ENCODE peak calls at places on chromosome 10, in eight cellular contexts. W is tibial artery; I is fibroblast of villous mesenchyme; X is cardiac muscle cell; C is breast epithelium; J is Panc1; V is hepatocyte; D is CD8-positive, alpha-beta T cell. F is an unnamed sample.

GRCh38 chr10:51079331-51079730 is 5.0 kb downstream of the PRKG1 start:
- DNase-seq in W (no peak), I (no peak), X (no peak), C (no peak), J (no peak), V (no peak), D (no peak), F (no peak)

GRCh38 chr10:85151506-85151905 is 823.1 kb downstream of the CCSER2 start:
- DNase-seq in W (no peak), I (no peak), X (no peak), C (no peak), J (no peak), V (no peak), D (no peak), F (no peak)

GRCh38 chr10:114379631-114380041 is 24.7 kb downstream of the AFAP1L2 start:
- DNase-seq in W (no peak), I (peak), X (peak), C (no peak), J (no peak), V (no peak), D (no peak), F (no peak)

GRCh38 chr10:72637398-72637857 is 11.5 kb upstream of the MICU1 start:
- DNase-seq in W (peak), I (peak), X (peak), C (no peak), J (no peak), V (no peak), D (no peak), F (no peak)

GRCh38 chr10:10798543-10799192 is 219.0 kb upstream of the CELF2 start:
- DNase-seq in W (no peak), I (no peak), X (no peak), C (no peak), J (no peak), V (no peak), D (no peak), F (no peak)

GRCh38 chr10:128373071-128373749 is 247.0 kb upstream of the MKI67 start:
- DNase-seq in W (no peak), I (no peak), X (no peak), C (no peak), J (no peak), V (no peak), D (no peak), F (no peak)

GRCh38 chr10:62386401-62387320 is 12.5 kb downstream of the ZNF365 start:
- DNase-seq in W (no peak), I (no peak), X (no peak), C (no peak), J (no peak), V (no peak), D (no peak), F (no peak)

GRCh38 chr10:32239770-32240169 is 107.2 kb downstream of the EPC1 start:
- DNase-seq in W (no peak), I (peak), X (peak), C (no peak), J (no peak), V (no peak), D (no peak), F (no peak)

GRCh38 chr10:117477961-117478670 is 64.4 kb upstream of the EMX2 start:
- DNase-seq in W (no peak), I (peak), X (peak), C (no peak), J (peak), V (peak), D (no peak), F (peak)

GRCh38 chr10:4195214-4195613 is 410.2 kb upstream of the KLF6 start:
- DNase-seq in W (no peak), I (no peak), X (no peak), C (no peak), J (no peak), V (no peak), D (no peak), F (no peak)

GRCh38 chr10:34655286-34656170 is 159.6 kb downstream of the PARD3 start:
- DNase-seq in W (no peak), I (peak), X (peak), C (no peak), J (peak), V (peak), D (no peak), F (peak)

GRCh38 chr10:106355450-106355849 is 809.1 kb downstream of the SORCS1 start:
- DNase-seq in W (no peak), I (no peak), X (peak), C (no peak), J (no peak), V (no peak), D (no peak), F (no peak)

GRCh38 chr10:116770281-116770680 is 27.9 kb upstream of the HSPA12A start:
- DNase-seq in W (no peak), I (no peak), X (no peak), C (no peak), J (no peak), V (no peak), D (no peak), F (no peak)

GRCh38 chr10:11298116-11298515 is 280.4 kb downstream of the CELF2 start:
- DNase-seq in W (no peak), I (no peak), X (peak), C (no peak), J (no peak), V (no peak), D (no peak), F (no peak)

GRCh38 chr10:33129181-33129928 is 171.3 kb upstream of the ITGB1 start:
- DNase-seq in W (no peak), I (peak), X (peak), C (no peak), J (no peak), V (no peak), D (no peak), F (no peak)

GRCh38 chr10:86400705-86401587 is 34.4 kb upstream of the GRID1 start:
- DNase-seq in W (peak), I (peak), X (peak), C (peak), J (no peak), V (peak), D (peak), F (no peak)

GRCh38 chr10:96991313-96991841 is 159.3 kb downstream of the LCOR start:
- DNase-seq in W (no peak), I (peak), X (peak), C (no peak), J (no peak), V (no peak), D (no peak), F (no peak)

GRCh38 chr10:93816123-93816747 is 58.5 kb downstream of the LGI1 start:
- DNase-seq in W (peak), I (peak), X (peak), C (peak), J (no peak), V (peak), D (no peak), F (no peak)

GRCh38 chr10:60731134-60731883 is 47.0 kb upstream of the CDK1 start:
- DNase-seq in W (no peak), I (peak), X (no peak), C (no peak), J (no peak), V (no peak), D (no peak), F (no peak)

GRCh38 chr10:4847580-4848020 is 21.6 kb downstream of the AKR1E2 start:
- DNase-seq in W (no peak), I (peak), X (peak), C (no peak), J (no peak), V (peak), D (no peak), F (no peak)

GRCh38 chr10:119211625-119212441 is 4.5 kb downstream of the GRK5 start:
- DNase-seq in W (peak), I (peak), X (peak), C (no peak), J (no peak), V (no peak), D (no peak), F (no peak)

GRCh38 chr10:77784856-77785255 is 141.7 kb downstream of the DLG5 start:
- DNase-seq in W (no peak), I (peak), X (peak), C (no peak), J (no peak), V (no peak), D (no peak), F (peak)

GRCh38 chr10:96565774-96566173 is 21.0 kb downstream of the TM9SF3 start:
- DNase-seq in W (no peak), I (peak), X (peak), C (no peak), J (no peak), V (no peak), D (no peak), F (no peak)

GRCh38 chr10:55200020-55200419 is 399.0 kb upstream of the PCDH15 start:
- DNase-seq in W (no peak), I (no peak), X (no peak), C (no peak), J (no peak), V (no peak), D (no peak), F (no peak)

GRCh38 chr10:15201589-15202300 is 33.3 kb upstream of the NMT2 start:
- DNase-seq in W (no peak), I (no peak), X (peak), C (no peak), J (no peak), V (no peak), D (no peak), F (peak)

GRCh38 chr10:119575506-119575905 is 21.3 kb downstream of the TIAL1 start:
- DNase-seq in W (no peak), I (no peak), X (peak), C (no peak), J (no peak), V (no peak), D (peak), F (no peak)

GRCh38 chr10:3978174-3978573 is 193.2 kb upstream of the KLF6 start:
- DNase-seq in W (no peak), I (peak), X (no peak), C (no peak), J (no peak), V (no peak), D (no peak), F (peak)

GRCh38 chr10:11757820-11758463 is 15.8 kb downstream of the ECHDC3 start:
- DNase-seq in W (peak), I (peak), X (peak), C (peak), J (peak), V (peak), D (peak), F (peak)

GRCh38 chr10:15325243-15326002 is 45.7 kb downstream of the FAM171A1 start:
- DNase-seq in W (peak), I (peak), X (peak), C (no peak), J (no peak), V (no peak), D (no peak), F (no peak)

GRCh38 chr10:99888623-99889022 is 106.2 kb downstream of the ABCC2 start:
- DNase-seq in W (no peak), I (peak), X (peak), C (no peak), J (no peak), V (no peak), D (no peak), F (no peak)

GRCh38 chr10:75472685-75473084 is 41.3 kb downstream of the LRMDA start:
- DNase-seq in W (no peak), I (no peak), X (no peak), C (no peak), J (no peak), V (no peak), D (no peak), F (no peak)

GRCh38 chr10:61588770-61589211 is 73.9 kb upstream of the CABCOCO1 start:
- DNase-seq in W (no peak), I (peak), X (no peak), C (no peak), J (no peak), V (peak), D (no peak), F (no peak)

GRCh38 chr10:131477457-131478205 is 166.1 kb upstream of the TCERG1L start:
- DNase-seq in W (no peak), I (no peak), X (no peak), C (no peak), J (no peak), V (peak), D (no peak), F (no peak)

GRCh38 chr10:35352097-35352496 is 15.8 kb downstream of the CCNY start:
- DNase-seq in W (no peak), I (no peak), X (no peak), C (no peak), J (no peak), V (no peak), D (no peak), F (no peak)

GRCh38 chr10:112756118-112756512 is 193.9 kb upstream of the TCF7L2 start:
- DNase-seq in W (no peak), I (no peak), X (no peak), C (no peak), J (no peak), V (no peak), D (no peak), F (no peak)
- H3K4me3 ChIP-seq in W (no peak), I (no peak), X (no peak), C (peak), J (no peak), V (no peak), D (no peak), F (no peak)

GRCh38 chr10:12847361-12847975 is 154.0 kb downstream of the CCDC3 start:
- DNase-seq in W (no peak), I (no peak), X (no peak), C (no peak), J (no peak), V (no peak), D (no peak), F (no peak)
- TF ChIP-seq CTCF in W (no peak), I (peak), X (peak), C (no peak), J (peak), V (peak), D (no peak), F (peak)

DNA sequence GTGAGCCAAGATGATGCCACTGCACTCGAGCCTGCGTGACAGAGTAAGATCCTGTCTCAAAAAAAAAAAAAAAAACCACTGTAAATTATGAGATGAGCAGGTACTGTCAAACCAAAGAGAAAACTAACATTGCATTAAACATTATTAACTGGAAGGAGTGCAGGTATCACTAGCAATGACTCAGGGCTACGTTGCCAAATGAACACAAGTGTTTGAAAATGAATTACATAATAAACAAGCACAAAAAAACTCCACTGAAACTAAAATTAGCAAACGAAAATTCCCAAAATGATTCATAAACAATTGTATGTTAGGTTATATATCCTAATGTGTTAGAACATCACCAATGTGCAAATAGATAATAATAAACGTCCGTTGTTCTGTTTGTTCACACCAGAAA is 42.8 kb downstream of the NSUN6 start:
- DNase-seq in W (no peak), I (no peak), X (no peak), C (no peak), J (no peak), V (no peak), D (no peak), F (no peak)
- H3K4me3 ChIP-seq in W (no peak), I (no peak), X (no peak), C (no peak), J (no peak), V (no peak), D (no peak), F (no peak)

DNA sequence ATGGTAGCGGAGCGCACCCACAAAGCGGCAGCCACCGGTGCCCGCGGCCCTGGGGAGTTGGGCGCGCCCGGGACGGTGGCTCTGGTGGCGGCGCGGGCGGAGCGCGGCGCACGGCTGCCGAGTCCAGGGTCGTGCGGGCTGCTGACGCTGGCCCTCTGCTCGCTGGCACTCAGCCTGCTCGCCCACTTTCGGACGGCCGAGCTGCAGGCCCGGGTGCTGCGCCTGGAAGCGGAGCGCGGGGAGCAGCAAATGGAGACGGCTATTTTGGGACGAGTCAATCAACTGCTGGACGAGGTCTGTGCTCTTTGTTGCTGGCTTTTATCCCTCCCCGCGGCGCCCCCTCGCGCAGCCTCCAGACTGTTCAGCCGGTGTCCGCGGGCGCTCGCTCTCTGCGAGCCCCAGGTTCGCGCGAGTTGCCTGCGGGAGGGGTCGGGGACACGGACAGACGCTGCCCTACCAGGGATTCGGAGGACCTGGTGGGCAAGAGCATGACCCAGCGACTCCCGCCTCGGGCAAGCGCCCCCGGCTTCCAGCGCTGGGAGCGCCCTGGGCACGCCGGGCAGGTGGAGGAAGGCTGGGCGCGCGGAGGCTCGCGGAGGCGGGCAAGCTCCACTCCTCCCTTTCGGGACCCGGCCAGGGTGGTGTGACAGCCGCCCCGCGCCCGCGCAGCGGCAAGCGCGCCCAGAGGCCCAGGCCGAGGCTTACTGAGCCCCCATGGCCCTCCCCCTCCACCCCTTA is 887 bp downstream of the COL13A1 start:
- DNase-seq in W (peak), I (peak), X (peak), C (no peak), J (no peak), V (peak), D (no peak), F (no peak)
- TF ChIP-seq CTCF in W (no peak), I (peak), X (peak), C (no peak), J (no peak), V (peak), D (no peak), F (no peak)

GRCh38 chr10:70145166-70145665 is 1.3 kb downstream of the TYSND1 start:
- DNase-seq in W (no peak), I (no peak), X (peak), C (no peak), J (no peak), V (no peak), D (no peak), F (no peak)

GRCh38 chr10:70139997-70140250 is 6.6 kb downstream of the TYSND1 start:
- DNase-seq in W (no peak), I (no peak), X (no peak), C (no peak), J (no peak), V (no peak), D (no peak), F (no peak)

GRCh38 chr10:70140297-70140696 is 6.2 kb downstream of the TYSND1 start:
- DNase-seq in W (no peak), I (no peak), X (no peak), C (no peak), J (no peak), V (no peak), D (no peak), F (no peak)

GRCh38 chr10:70144372-70145110 is 2.0 kb downstream of the TYSND1 start:
- DNase-seq in W (no peak), I (no peak), X (no peak), C (no peak), J (no peak), V (no peak), D (no peak), F (no peak)

DNA sequence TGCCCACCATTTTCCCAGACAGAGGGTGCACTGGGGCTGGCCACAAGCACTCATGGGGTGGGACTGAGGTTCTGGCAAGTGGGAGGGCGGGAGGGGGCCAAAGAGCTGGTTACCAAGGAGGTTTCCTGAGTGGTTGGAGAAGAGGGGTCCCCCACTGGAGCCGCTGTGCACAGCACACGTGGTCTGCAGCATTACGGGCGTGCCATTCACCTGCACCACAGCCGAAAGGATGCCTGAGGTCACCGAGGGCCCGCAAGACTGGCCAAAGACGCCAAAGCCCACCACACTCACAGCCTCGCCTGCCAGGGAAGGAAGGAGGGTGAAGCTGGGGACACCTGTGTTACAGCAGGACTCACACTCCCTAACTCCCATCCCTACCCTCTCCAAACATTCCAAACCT is 3.9 kb downstream of the TYSND1 start:
- DNase-seq in W (no peak), I (no peak), X (no peak), C (no peak), J (no peak), V (no peak), D (no peak), F (no peak)
- H3K4me3 ChIP-seq in W (no peak), I (no peak), X (no peak), C (no peak), J (no peak), V (no peak), D (no peak), F (no peak)

GRCh38 chr10:92756233-92757065 is 66.7 kb downstream of the HHEX start:
- DNase-seq in W (no peak), I (no peak), X (peak), C (no peak), J (no peak), V (no peak), D (no peak), F (no peak)

GRCh38 chr10:92755725-92756124 is 66.0 kb downstream of the HHEX start:
- DNase-seq in W (no peak), I (no peak), X (peak), C (no peak), J (no peak), V (no peak), D (no peak), F (no peak)

GRCh38 chr10:92757720-92758119 is 68.0 kb downstream of the HHEX start:
- DNase-seq in W (no peak), I (no peak), X (no peak), C (no peak), J (no peak), V (no peak), D (no peak), F (no peak)

GRCh38 chr10:92758594-92758993 is 68.8 kb downstream of the HHEX start:
- DNase-seq in W (no peak), I (no peak), X (no peak), C (no peak), J (no peak), V (no peak), D (no peak), F (no peak)

DNA sequence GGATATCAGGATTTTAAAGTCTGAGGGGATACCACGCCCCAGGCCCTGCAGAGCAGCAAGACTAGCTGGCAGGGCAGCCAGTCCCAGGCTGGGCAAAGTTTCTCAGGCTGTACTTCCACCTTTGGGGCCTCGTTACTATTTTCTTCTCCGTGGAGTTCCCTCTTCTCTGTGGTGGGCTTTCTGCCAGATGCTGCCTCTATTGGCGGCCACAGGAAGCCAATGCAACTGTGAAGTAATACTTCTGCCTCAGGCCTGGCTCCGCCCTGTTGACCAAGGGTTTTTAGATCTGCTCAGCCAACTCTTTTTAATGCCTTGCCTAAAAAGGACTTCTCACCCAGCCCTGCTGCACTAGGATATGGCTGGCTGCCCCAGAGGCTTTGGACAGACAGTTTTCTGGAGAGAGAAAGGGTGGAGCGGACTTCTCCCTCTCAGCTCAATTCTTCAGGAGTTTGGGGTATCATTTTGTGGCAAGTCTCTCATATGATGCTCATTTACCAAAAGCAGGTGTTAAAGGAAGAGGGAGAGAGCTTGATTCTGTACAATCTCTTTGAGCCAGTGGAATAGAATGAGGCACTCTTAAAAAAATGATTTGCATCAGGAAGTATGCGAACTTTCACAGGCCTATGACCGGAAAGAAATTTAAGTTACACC is 67.4 kb downstream of the HHEX start:
- DNase-seq in W (peak), I (peak), X (peak), C (peak), J (no peak), V (peak), D (no peak), F (no peak)
- TF ChIP-seq CTCF in W (peak), I (peak), X (peak), C (no peak), J (no peak), V (no peak), D (no peak), F (peak)